ENCODE peak calls at places on chromosomes 7 and 10, in four cellular contexts. One of them, this sample, is unnamed. For H3K27me3, the result is how much of the 10 kb centered on the place peaks cover.

GRCh38 chr7:128123291-128124037 is 92.2 kb upstream of the LRRC4 start:
- DNase-seq in AG04450: no peak
- DNase-seq in body of pancreas: no peak
- DNase-seq in CD8-positive, alpha-beta memory T cell: no peak
- DNase-seq in this sample: no peak

GRCh38 chr7:38461887-38462286 is 169.3 kb downstream of the AMPH start:
- DNase-seq in AG04450: no peak
- DNase-seq in body of pancreas: no peak
- DNase-seq in CD8-positive, alpha-beta memory T cell: no peak
- DNase-seq in this sample: no peak

GRCh38 chr7:105389090-105389650 is 449 bp upstream of the SRPK2 start:
- DNase-seq in AG04450: no peak
- DNase-seq in body of pancreas: peak
- DNase-seq in CD8-positive, alpha-beta memory T cell: no peak
- DNase-seq in this sample: no peak

GRCh38 chr10:124990671-124991625 is 49.0 kb downstream of the ZRANB1 start:
- DNase-seq in AG04450: no peak
- DNase-seq in body of pancreas: no peak
- DNase-seq in CD8-positive, alpha-beta memory T cell: no peak
- DNase-seq in this sample: no peak

GRCh38 chr10:99656199-99657064 is 2.9 kb upstream of the ENTPD7 start:
- DNase-seq in AG04450: no peak
- DNase-seq in body of pancreas: no peak
- DNase-seq in CD8-positive, alpha-beta memory T cell: no peak
- DNase-seq in this sample: no peak

GRCh38 chr10:86371116-86371515 is 4.5 kb upstream of the GRID1 start:
- DNase-seq in AG04450: no peak
- DNase-seq in body of pancreas: peak
- DNase-seq in CD8-positive, alpha-beta memory T cell: no peak
- DNase-seq in this sample: no peak

GRCh38 chr7:122944682-122945303 is 50.7 kb downstream of the TAS2R16 start:
- DNase-seq in AG04450: no peak
- DNase-seq in body of pancreas: no peak
- DNase-seq in CD8-positive, alpha-beta memory T cell: no peak
- DNase-seq in this sample: no peak

GRCh38 chr10:8316284-8316683 is 261.8 kb downstream of the GATA3 start:
- DNase-seq in AG04450: no peak
- DNase-seq in body of pancreas: no peak
- DNase-seq in CD8-positive, alpha-beta memory T cell: no peak
- DNase-seq in this sample: no peak

GRCh38 chr10:93065675-93066543 is 5.3 kb downstream of the CYP26C1 start:
- DNase-seq in AG04450: no peak
- DNase-seq in body of pancreas: no peak
- DNase-seq in CD8-positive, alpha-beta memory T cell: no peak
- DNase-seq in this sample: peak

GRCh38 chr7:158061031-158061630 is 526.5 kb downstream of the PTPRN2 start:
- DNase-seq in AG04450: no peak
- DNase-seq in body of pancreas: no peak
- DNase-seq in CD8-positive, alpha-beta memory T cell: no peak
- DNase-seq in this sample: no peak

GRCh38 chr7:106421181-106421762 is 136.5 kb upstream of the NAMPT start:
- DNase-seq in AG04450: peak
- DNase-seq in body of pancreas: peak
- DNase-seq in CD8-positive, alpha-beta memory T cell: no peak
- DNase-seq in this sample: no peak

GRCh38 chr7:69062020-69062760 is 536.1 kb upstream of the AUTS2 start:
- DNase-seq in AG04450: peak
- DNase-seq in body of pancreas: no peak
- DNase-seq in CD8-positive, alpha-beta memory T cell: no peak
- DNase-seq in this sample: no peak

GRCh38 chr10:124696446-124697392 is 47.5 kb downstream of the FAM53B start:
- DNase-seq in AG04450: no peak
- DNase-seq in body of pancreas: no peak
- DNase-seq in CD8-positive, alpha-beta memory T cell: no peak
- DNase-seq in this sample: no peak

GRCh38 chr7:45401851-45402250 is 172.3 kb upstream of the ADCY1 start:
- DNase-seq in AG04450: no peak
- DNase-seq in body of pancreas: no peak
- DNase-seq in CD8-positive, alpha-beta memory T cell: no peak
- DNase-seq in this sample: no peak

GRCh38 chr10:114856544-114857287 is 35.1 kb downstream of the FHIP2A start:
- DNase-seq in AG04450: peak
- DNase-seq in body of pancreas: no peak
- DNase-seq in CD8-positive, alpha-beta memory T cell: no peak
- DNase-seq in this sample: no peak

GRCh38 chr10:12135631-12136030 is 6.2 kb downstream of the SEC61A2 start:
- DNase-seq in AG04450: peak
- DNase-seq in body of pancreas: no peak
- DNase-seq in CD8-positive, alpha-beta memory T cell: no peak
- DNase-seq in this sample: no peak

GRCh38 chr10:10677479-10677878 is 340.2 kb upstream of the CELF2 start:
- DNase-seq in AG04450: peak
- DNase-seq in body of pancreas: peak
- DNase-seq in CD8-positive, alpha-beta memory T cell: no peak
- DNase-seq in this sample: peak

GRCh38 chr7:149724661-149725425 is 48.5 kb downstream of the ZNF467 start:
- DNase-seq in AG04450: no peak
- DNase-seq in body of pancreas: peak
- DNase-seq in CD8-positive, alpha-beta memory T cell: no peak
- DNase-seq in this sample: no peak

GRCh38 chr10:113261130-113261529 is 291.7 kb upstream of the HABP2 start:
- DNase-seq in AG04450: no peak
- DNase-seq in body of pancreas: no peak
- DNase-seq in CD8-positive, alpha-beta memory T cell: no peak
- DNase-seq in this sample: no peak

GRCh38 chr10:119368991-119369869 is 161.9 kb downstream of the GRK5 start:
- DNase-seq in AG04450: no peak
- DNase-seq in body of pancreas: no peak
- DNase-seq in CD8-positive, alpha-beta memory T cell: no peak
- DNase-seq in this sample: no peak

GRCh38 chr7:129529643-129530042 is 27.3 kb downstream of the SMKR1 start:
- DNase-seq in AG04450: no peak
- DNase-seq in body of pancreas: no peak
- DNase-seq in CD8-positive, alpha-beta memory T cell: no peak
- DNase-seq in this sample: peak

GRCh38 chr7:18694911-18695310 is 199.4 kb downstream of the HDAC9 start:
- DNase-seq in AG04450: no peak
- DNase-seq in body of pancreas: no peak
- DNase-seq in CD8-positive, alpha-beta memory T cell: no peak
- DNase-seq in this sample: no peak

GRCh38 chr10:46217749-46218453 is 68.9 kb upstream of the ANTXRL start:
- DNase-seq in AG04450: no peak
- DNase-seq in body of pancreas: no peak
- DNase-seq in CD8-positive, alpha-beta memory T cell: no peak
- DNase-seq in this sample: peak

GRCh38 chr10:62437696-62438095 is 63.5 kb downstream of the ZNF365 start:
- DNase-seq in AG04450: no peak
- DNase-seq in body of pancreas: peak
- DNase-seq in CD8-positive, alpha-beta memory T cell: no peak
- DNase-seq in this sample: peak

GRCh38 chr7:92833024-92833765 is 3.2 kb downstream of the CDK6 start:
- DNase-seq in AG04450: no peak
- DNase-seq in body of pancreas: peak
- DNase-seq in CD8-positive, alpha-beta memory T cell: peak
- DNase-seq in this sample: peak

GRCh38 chr10:48683893-48684292 is 780 bp upstream of the WDFY4 start:
- DNase-seq in AG04450: no peak
- DNase-seq in body of pancreas: no peak
- DNase-seq in CD8-positive, alpha-beta memory T cell: no peak
- DNase-seq in this sample: no peak

DNA sequence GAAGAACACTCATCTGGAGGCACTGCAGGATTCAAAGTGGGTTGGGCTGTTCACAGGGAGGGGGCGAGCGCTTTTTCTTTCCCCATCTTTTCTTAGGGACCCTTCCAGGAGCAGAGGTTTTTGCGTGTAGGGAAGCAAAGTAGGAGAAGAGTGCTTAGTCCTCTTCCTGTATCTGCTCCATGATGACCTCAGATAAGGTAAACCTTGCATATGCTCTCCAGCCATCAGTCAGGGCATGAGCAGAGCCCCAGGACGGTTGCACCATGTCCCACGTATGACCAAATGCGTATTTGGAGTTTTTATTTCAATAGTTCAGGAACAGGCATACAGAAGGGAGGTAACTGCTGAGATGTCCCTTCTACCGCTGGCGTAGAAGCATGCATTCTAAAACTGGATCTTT is 253.4 kb upstream of the INHBA start:
- DNase-seq in AG04450: no peak
- DNase-seq in body of pancreas: no peak
- DNase-seq in CD8-positive, alpha-beta memory T cell: no peak
- DNase-seq in this sample: no peak
- H3K4me3 ChIP-seq in AG04450: peak
- H3K4me3 ChIP-seq in body of pancreas: no peak
- H3K4me3 ChIP-seq in CD8-positive, alpha-beta memory T cell: no peak
- H3K4me3 ChIP-seq in this sample: no peak

DNA sequence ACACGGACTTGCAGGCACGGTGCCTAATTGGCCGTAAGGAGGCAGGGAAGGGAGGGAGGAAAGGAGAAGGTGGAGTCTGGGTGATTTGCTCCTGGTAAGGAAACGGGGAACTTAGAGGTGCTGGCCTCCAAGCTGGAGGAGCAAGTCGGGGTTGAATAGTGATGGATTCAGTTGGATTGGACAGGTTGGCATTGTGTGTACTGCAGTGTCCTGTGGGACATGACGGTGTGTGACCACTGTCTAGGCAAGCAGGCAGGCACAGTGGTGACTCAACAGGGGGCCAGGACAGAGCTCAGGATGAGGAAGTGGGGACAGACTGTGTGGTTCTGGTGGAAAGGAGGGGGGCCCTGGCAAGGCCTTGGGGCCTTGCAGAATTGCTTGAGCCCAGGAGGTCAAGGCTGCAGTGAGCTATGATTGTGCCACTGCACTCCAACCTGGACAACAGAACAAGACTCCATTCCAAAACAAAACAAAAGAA is 48.8 kb downstream of the COL26A1 start:
- DNase-seq in AG04450: no peak
- DNase-seq in body of pancreas: no peak
- DNase-seq in CD8-positive, alpha-beta memory T cell: no peak
- DNase-seq in this sample: no peak
- H3K27me3 ChIP-seq in AG04450: under half
- H3K27me3 ChIP-seq in body of pancreas: under half
- H3K27me3 ChIP-seq in CD8-positive, alpha-beta memory T cell: under half
- H3K27me3 ChIP-seq in this sample: under half

DNA sequence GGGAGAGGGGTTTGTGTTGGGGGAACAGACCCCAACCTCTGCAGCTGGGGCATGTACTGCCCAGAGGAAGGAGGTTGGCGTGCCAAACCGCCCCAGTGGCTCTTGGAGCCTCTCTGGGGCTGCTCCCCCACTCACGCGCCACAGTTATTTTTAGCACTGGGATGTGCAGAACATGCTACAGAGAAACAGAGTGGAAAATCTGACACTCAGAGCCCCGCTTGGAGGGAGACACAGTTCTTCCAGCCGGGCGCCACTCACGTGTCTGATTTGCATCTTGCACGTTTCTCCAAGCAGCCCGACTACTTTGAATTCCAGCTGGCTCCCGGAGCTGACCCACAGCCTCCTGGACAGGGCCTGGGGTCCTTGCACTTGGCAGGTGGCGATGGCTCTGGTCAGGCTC is 182.0 kb downstream of the RPS24 start:
- DNase-seq in AG04450: peak
- DNase-seq in body of pancreas: peak
- DNase-seq in CD8-positive, alpha-beta memory T cell: no peak
- DNase-seq in this sample: no peak
- H3K4me3 ChIP-seq in AG04450: no peak
- H3K4me3 ChIP-seq in body of pancreas: no peak
- H3K4me3 ChIP-seq in CD8-positive, alpha-beta memory T cell: no peak
- H3K4me3 ChIP-seq in this sample: no peak

GRCh38 chr10:130929422-130930325 is 381.8 kb downstream of the TCERG1L start:
- DNase-seq in AG04450: no peak
- DNase-seq in body of pancreas: no peak
- DNase-seq in CD8-positive, alpha-beta memory T cell: no peak
- DNase-seq in this sample: no peak

GRCh38 chr10:130924138-130924819 is 387.2 kb downstream of the TCERG1L start:
- DNase-seq in AG04450: no peak
- DNase-seq in body of pancreas: peak
- DNase-seq in CD8-positive, alpha-beta memory T cell: no peak
- DNase-seq in this sample: peak

GRCh38 chr10:130927157-130927556 is 384.4 kb downstream of the TCERG1L start:
- DNase-seq in AG04450: no peak
- DNase-seq in body of pancreas: no peak
- DNase-seq in CD8-positive, alpha-beta memory T cell: no peak
- DNase-seq in this sample: no peak

GRCh38 chr10:130928306-130928705 is 383.2 kb downstream of the TCERG1L start:
- DNase-seq in AG04450: no peak
- DNase-seq in body of pancreas: no peak
- DNase-seq in CD8-positive, alpha-beta memory T cell: no peak
- DNase-seq in this sample: no peak

GRCh38 chr10:130926442-130926841 is 385.1 kb downstream of the TCERG1L start:
- DNase-seq in AG04450: no peak
- DNase-seq in body of pancreas: no peak
- DNase-seq in CD8-positive, alpha-beta memory T cell: no peak
- DNase-seq in this sample: no peak
- H3K27me3 ChIP-seq in AG04450: under half
- H3K27me3 ChIP-seq in body of pancreas: under half
- H3K27me3 ChIP-seq in CD8-positive, alpha-beta memory T cell: under half
- H3K27me3 ChIP-seq in this sample: under half

GRCh38 chr7:13989944-13990295 is 454 bp upstream of the ETV1 start:
- DNase-seq in AG04450: no peak
- DNase-seq in body of pancreas: no peak
- DNase-seq in CD8-positive, alpha-beta memory T cell: no peak
- DNase-seq in this sample: no peak

GRCh38 chr7:13987395-13987794 is 2.1 kb downstream of the ETV1 start:
- DNase-seq in AG04450: no peak
- DNase-seq in body of pancreas: no peak
- DNase-seq in CD8-positive, alpha-beta memory T cell: no peak
- DNase-seq in this sample: no peak

GRCh38 chr7:13988011-13988410 is 1.5 kb downstream of the ETV1 start:
- DNase-seq in AG04450: no peak
- DNase-seq in body of pancreas: no peak
- DNase-seq in CD8-positive, alpha-beta memory T cell: no peak
- DNase-seq in this sample: no peak

GRCh38 chr7:13989138-13989943 is at the start of gene ETV1:
- DNase-seq in AG04450: no peak
- DNase-seq in body of pancreas: peak
- DNase-seq in CD8-positive, alpha-beta memory T cell: no peak
- DNase-seq in this sample: peak

GRCh38 chr7:13988765-13989137 is 715 bp downstream of the ETV1 start:
- DNase-seq in AG04450: no peak
- DNase-seq in body of pancreas: no peak
- DNase-seq in CD8-positive, alpha-beta memory T cell: no peak
- DNase-seq in this sample: peak
- H3K4me3 ChIP-seq in AG04450: peak
- H3K4me3 ChIP-seq in body of pancreas: peak
- H3K4me3 ChIP-seq in CD8-positive, alpha-beta memory T cell: peak
- H3K4me3 ChIP-seq in this sample: peak

GRCh38 chr10:98104125-98104524 is 30.3 kb upstream of the R3HCC1L start:
- DNase-seq in AG04450: no peak
- DNase-seq in body of pancreas: no peak
- DNase-seq in CD8-positive, alpha-beta memory T cell: no peak
- DNase-seq in this sample: no peak
- H3K27me3 ChIP-seq in AG04450: under half
- H3K27me3 ChIP-seq in body of pancreas: under half
- H3K27me3 ChIP-seq in CD8-positive, alpha-beta memory T cell: under half
- H3K27me3 ChIP-seq in this sample: under half

GRCh38 chr7:27163776-27164380 is 1.5 kb downstream of the HOXA9 start:
- DNase-seq in AG04450: no peak
- DNase-seq in body of pancreas: no peak
- DNase-seq in CD8-positive, alpha-beta memory T cell: no peak
- DNase-seq in this sample: no peak
- H3K4me3 ChIP-seq in AG04450: peak
- H3K4me3 ChIP-seq in body of pancreas: no peak
- H3K4me3 ChIP-seq in CD8-positive, alpha-beta memory T cell: no peak
- H3K4me3 ChIP-seq in this sample: no peak

GRCh38 chr10:100661546-100661945 is 83.8 kb upstream of the PAX2 start:
- DNase-seq in AG04450: no peak
- DNase-seq in body of pancreas: no peak
- DNase-seq in CD8-positive, alpha-beta memory T cell: no peak
- DNase-seq in this sample: peak
- H3K27me3 ChIP-seq in AG04450: half or more
- H3K27me3 ChIP-seq in body of pancreas: under half
- H3K27me3 ChIP-seq in CD8-positive, alpha-beta memory T cell: under half
- H3K27me3 ChIP-seq in this sample: under half

This sample was measured in H7.